ENCODE peak calls at places on chromosome 3, in six cellular contexts. I is sigmoid colon, V is GM12878, K is esophagus muscularis mucosa, D is prostate gland, C is transverse colon. S is an unnamed sample.

GRCh38 chr3:148075829-148076716 is 621.6 kb upstream of the AGTR1 start:
- DNase-seq in I (no peak), V (no peak), K (no peak), D (no peak), C (no peak), S (no peak)

GRCh38 chr3:167886690-167887089 is 151.2 kb downstream of the SERPINI1 start:
- DNase-seq in I (no peak), V (no peak), K (no peak), D (no peak), C (no peak), S (no peak)

GRCh38 chr3:45034612-45035252 is 8.6 kb downstream of the CLEC3B start:
- DNase-seq in I (peak), V (no peak), K (no peak), D (no peak), C (peak), S (peak)

GRCh38 chr3:139597947-139598346 is 58.4 kb upstream of the RBP1 start:
- DNase-seq in I (no peak), V (no peak), K (peak), D (no peak), C (no peak), S (no peak)

GRCh38 chr3:183491109-183491922 is 62.9 kb upstream of the MCF2L2 start:
- DNase-seq in I (no peak), V (no peak), K (peak), D (no peak), C (no peak), S (no peak)

GRCh38 chr3:128845695-128846491 is 33.5 kb upstream of the ACAD9 start:
- DNase-seq in I (peak), V (peak), K (peak), D (peak), C (peak), S (peak)

GRCh38 chr3:172305552-172305951 is 142.7 kb downstream of the GHSR start:
- DNase-seq in I (no peak), V (no peak), K (no peak), D (no peak), C (peak), S (no peak)

GRCh38 chr3:55485208-55485791 is 1.8 kb downstream of the WNT5A start:
- DNase-seq in I (peak), V (peak), K (no peak), D (peak), C (peak), S (peak)

GRCh38 chr3:108914774-108915641 is 38.7 kb downstream of the GUCA1C start:
- DNase-seq in I (no peak), V (peak), K (no peak), D (peak), C (peak), S (peak)

GRCh38 chr3:53080612-53081205 is 34.8 kb upstream of the SFMBT1 start:
- DNase-seq in I (no peak), V (no peak), K (no peak), D (no peak), C (no peak), S (no peak)

GRCh38 chr3:146134348-146135117 is 26.5 kb downstream of the PLOD2 start:
- DNase-seq in I (no peak), V (no peak), K (no peak), D (no peak), C (no peak), S (no peak)

GRCh38 chr3:128553560-128553959 is 60.6 kb upstream of the GATA2 start:
- DNase-seq in I (no peak), V (no peak), K (no peak), D (no peak), C (no peak), S (no peak)

GRCh38 chr3:182027366-182027765 is 315.6 kb downstream of the SOX2 start:
- DNase-seq in I (no peak), V (no peak), K (no peak), D (no peak), C (no peak), S (no peak)

GRCh38 chr3:167489571-167489970 is 15.7 kb upstream of the SERPINI2 start:
- DNase-seq in I (no peak), V (no peak), K (no peak), D (no peak), C (no peak), S (no peak)

GRCh38 chr3:18424862-18425640 is at the start of gene SATB1:
- DNase-seq in I (peak), V (no peak), K (peak), D (peak), C (peak), S (peak)

GRCh38 chr3:115071611-115072010 is 75.5 kb downstream of the ZBTB20 start:
- DNase-seq in I (no peak), V (no peak), K (no peak), D (no peak), C (no peak), S (no peak)
- H3K27ac ChIP-seq in I (peak), V (no peak), K (peak), D (peak), C (no peak), S (peak)

GRCh38 chr3:14113964-14114667 is 10.6 kb downstream of the CHCHD4 start:
- DNase-seq in I (no peak), V (no peak), K (no peak), D (no peak), C (no peak), S (no peak)
- TF ChIP-seq POLR2A in I (no peak), V (no peak), K (no peak), D (no peak), C (no peak), S (no peak)

GRCh38 chr3:22990291-22991200 is 212.6 kb upstream of the UBE2E2 start:
- DNase-seq in I (no peak), V (no peak), K (no peak), D (no peak), C (no peak), S (no peak)

GRCh38 chr3:22982981-22983582 is 220.0 kb upstream of the UBE2E2 start:
- DNase-seq in I (no peak), V (no peak), K (no peak), D (no peak), C (no peak), S (no peak)

GRCh38 chr3:22988566-22988965 is 214.6 kb upstream of the UBE2E2 start:
- DNase-seq in I (no peak), V (no peak), K (no peak), D (no peak), C (no peak), S (no peak)

GRCh38 chr3:22989716-22990115 is 213.4 kb upstream of the UBE2E2 start:
- DNase-seq in I (no peak), V (no peak), K (no peak), D (no peak), C (no peak), S (no peak)

DNA sequence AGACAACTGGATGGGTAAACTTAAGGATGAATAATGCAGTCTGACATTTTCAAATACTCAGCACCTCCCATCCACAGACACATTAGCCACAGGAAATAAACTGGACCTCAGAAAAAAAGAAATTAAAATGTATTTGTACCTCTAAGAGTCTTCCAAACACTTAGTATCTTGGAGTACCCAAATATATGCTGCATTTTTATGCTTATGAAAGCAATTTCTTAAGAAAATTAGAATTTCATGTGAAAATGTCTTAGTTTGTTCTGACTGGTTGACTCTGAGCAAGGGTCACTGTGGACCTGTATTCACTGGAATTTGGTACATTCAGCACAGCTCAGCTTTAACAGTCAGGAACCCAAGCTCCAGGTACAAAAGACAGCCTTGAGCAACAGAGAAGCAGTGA is 216.2 kb upstream of the UBE2E2 start:
- DNase-seq in I (no peak), V (no peak), K (no peak), D (no peak), C (no peak), S (no peak)
- H3K27ac ChIP-seq in I (no peak), V (no peak), K (no peak), D (no peak), C (no peak), S (no peak)

DNA sequence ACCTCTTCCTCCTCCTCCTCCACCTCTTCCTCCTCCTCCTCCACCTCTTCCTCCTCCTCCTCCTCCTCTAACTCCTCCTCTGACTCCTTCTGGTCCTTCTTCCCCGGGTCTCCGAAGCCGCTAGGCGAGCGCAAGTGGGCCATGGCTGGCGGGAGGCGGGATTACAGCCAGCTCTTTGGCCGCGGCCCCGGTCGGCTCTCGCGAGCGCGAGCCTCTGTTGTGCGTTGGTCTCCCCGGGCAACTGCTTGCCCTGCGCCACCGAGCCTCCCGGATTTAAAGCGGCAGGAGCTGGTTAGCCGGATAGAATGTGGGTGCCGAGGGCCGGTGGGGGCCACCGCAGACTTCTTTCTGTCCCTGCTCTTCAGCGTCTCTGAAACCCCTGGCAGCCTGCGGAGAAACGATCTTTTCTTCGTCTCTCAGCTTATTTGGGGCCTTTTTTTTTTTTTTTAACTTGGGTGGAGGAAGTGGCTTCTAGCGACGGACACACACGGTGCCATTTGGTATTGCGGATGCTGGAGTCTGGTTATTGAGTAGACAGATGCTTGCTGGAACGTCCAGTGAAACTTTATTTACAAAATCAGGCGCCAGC is at the start of gene ERICH6:
- DNase-seq in I (peak), V (peak), K (peak), D (peak), C (peak), S (peak)
- TF ChIP-seq POLR2A in I (no peak), V (peak), K (peak), D (peak), C (peak), S (no peak)